ENCODE peak calls at places on chromosome 7, in four cellular contexts. X is lower leg skin, B is brain microvascular endothelial cell, Y is adrenal gland. E is an unnamed sample.

GRCh38 chr7:155798673-155799439 is 13.4 kb downstream of the SHH start:
- DNase-seq in X (no peak), B (no peak), Y (no peak), E (no peak)

GRCh38 chr7:37433166-37433565 is 15.5 kb downstream of the ELMO1 start:
- DNase-seq in X (no peak), B (no peak), Y (no peak), E (no peak)

GRCh38 chr7:7761340-7761973 is 43.0 kb upstream of the RPA3 start:
- DNase-seq in X (no peak), B (no peak), Y (no peak), E (no peak)

GRCh38 chr7:30751257-30751650 is 681 bp upstream of the INMT start:
- DNase-seq in X (no peak), B (no peak), Y (no peak), E (no peak)

GRCh38 chr7:100441641-100442535 is 5.6 kb upstream of the PPP1R35 start:
- DNase-seq in X (no peak), B (no peak), Y (no peak), E (no peak)

GRCh38 chr7:26087321-26088091 is 64.5 kb upstream of the NFE2L3 start:
- DNase-seq in X (no peak), B (no peak), Y (no peak), E (no peak)

GRCh38 chr7:80520199-80520598 is 8.3 kb upstream of the GNAT3 start:
- DNase-seq in X (no peak), B (no peak), Y (no peak), E (no peak)

GRCh38 chr7:100472121-100472851 is 6.7 kb downstream of the TSC22D4 start:
- DNase-seq in X (no peak), B (no peak), Y (no peak), E (no peak)

GRCh38 chr7:30844483-30844874 is 67.2 kb upstream of the AQP1 start:
- DNase-seq in X (no peak), B (no peak), Y (no peak), E (no peak)

GRCh38 chr7:50207682-50208255 is 96.7 kb upstream of the IKZF1 start:
- DNase-seq in X (no peak), B (no peak), Y (no peak), E (peak)

GRCh38 chr7:92639213-92639896 is 49.2 kb upstream of the FAM133B start:
- DNase-seq in X (no peak), B (no peak), Y (no peak), E (no peak)

GRCh38 chr7:16046045-16046444 is 359.6 kb upstream of the MEOX2 start:
- DNase-seq in X (no peak), B (no peak), Y (no peak), E (no peak)

GRCh38 chr7:26857534-26858228 is 6.7 kb downstream of the SKAP2 start:
- DNase-seq in X (no peak), B (no peak), Y (peak), E (no peak)

GRCh38 chr7:117313582-117313981 is 9.3 kb downstream of the WNT2 start:
- DNase-seq in X (no peak), B (no peak), Y (no peak), E (no peak)

GRCh38 chr7:101222275-101222830 is 4.4 kb downstream of the ZNHIT1 start:
- DNase-seq in X (no peak), B (no peak), Y (no peak), E (no peak)

GRCh38 chr7:2862831-2863361 is 18.8 kb upstream of the GNA12 start:
- DNase-seq in X (no peak), B (peak), Y (peak), E (no peak)

GRCh38 chr7:71131256-71131752 is 640 bp upstream of the GALNT17 start:
- DNase-seq in X (no peak), B (peak), Y (peak), E (peak)

GRCh38 chr7:157688439-157689268 is 351.9 kb downstream of the DNAJB6 start:
- DNase-seq in X (no peak), B (no peak), Y (peak), E (no peak)

GRCh38 chr7:92976931-92977330 is 140.6 kb upstream of the CDK6 start:
- DNase-seq in X (no peak), B (no peak), Y (no peak), E (no peak)

GRCh38 chr7:138979226-138979979 is 1.8 kb downstream of the KIAA1549 start:
- DNase-seq in X (no peak), B (no peak), Y (no peak), E (no peak)

GRCh38 chr7:102215281-102215680 is 71.4 kb upstream of the SH2B2 start:
- DNase-seq in X (no peak), B (no peak), Y (no peak), E (no peak)

GRCh38 chr7:123209786-123210185 is 10.0 kb upstream of the SLC13A1 start:
- DNase-seq in X (no peak), B (peak), Y (peak), E (no peak)

GRCh38 chr7:100003711-100004661 is 11.4 kb upstream of the ZKSCAN1 start:
- DNase-seq in X (no peak), B (no peak), Y (no peak), E (no peak)

GRCh38 chr7:18499407-18500197 is 4.1 kb downstream of the HDAC9 start:
- DNase-seq in X (no peak), B (no peak), Y (no peak), E (no peak)

GRCh38 chr7:136045992-136046391 is 68.8 kb upstream of the MTPN start:
- DNase-seq in X (no peak), B (no peak), Y (peak), E (no peak)

GRCh38 chr7:8035190-8035589 is 66.6 kb downstream of the GLCCI1 start:
- DNase-seq in X (no peak), B (no peak), Y (no peak), E (no peak)

GRCh38 chr7:142120474-142121000 is 9.0 kb downstream of the MGAM2 start:
- DNase-seq in X (no peak), B (no peak), Y (no peak), E (no peak)

GRCh38 chr7:134448359-134449229 is 10.3 kb downstream of the AKR1B1 start:
- DNase-seq in X (no peak), B (peak), Y (peak), E (no peak)

GRCh38 chr7:156487811-156488523 is 152.6 kb upstream of the RNF32 start:
- DNase-seq in X (no peak), B (no peak), Y (no peak), E (no peak)

GRCh38 chr7:50793947-50794570 is 11.4 kb upstream of the GRB10 start:
- DNase-seq in X (no peak), B (no peak), Y (no peak), E (no peak)

GRCh38 chr7:50389961-50390360 is 60.2 kb downstream of the FIGNL1 start:
- DNase-seq in X (no peak), B (no peak), Y (no peak), E (no peak)

GRCh38 chr7:79778786-79779382 is 325.4 kb upstream of the MAGI2 start:
- DNase-seq in X (no peak), B (peak), Y (no peak), E (no peak)

GRCh38 chr7:29397398-29397797 is 166.2 kb upstream of the PRR15 start:
- DNase-seq in X (no peak), B (no peak), Y (no peak), E (no peak)

GRCh38 chr7:144391823-144392255 is 11.7 kb downstream of the NOBOX start:
- DNase-seq in X (no peak), B (peak), Y (no peak), E (no peak)

GRCh38 chr7:36155811-36156361 is 2.8 kb downstream of the EEPD1 start:
- DNase-seq in X (peak), B (no peak), Y (peak), E (peak)
- H3K4me3 ChIP-seq in X (no peak), B (no peak), Y (no peak), E (peak)

GRCh38 chr7:132402096-132402495 is 174.2 kb downstream of the PLXNA4 start:
- DNase-seq in X (no peak), B (no peak), Y (no peak), E (no peak)
- H3K4me3 ChIP-seq in X (no peak), B (no peak), Y (no peak), E (peak)

DNA sequence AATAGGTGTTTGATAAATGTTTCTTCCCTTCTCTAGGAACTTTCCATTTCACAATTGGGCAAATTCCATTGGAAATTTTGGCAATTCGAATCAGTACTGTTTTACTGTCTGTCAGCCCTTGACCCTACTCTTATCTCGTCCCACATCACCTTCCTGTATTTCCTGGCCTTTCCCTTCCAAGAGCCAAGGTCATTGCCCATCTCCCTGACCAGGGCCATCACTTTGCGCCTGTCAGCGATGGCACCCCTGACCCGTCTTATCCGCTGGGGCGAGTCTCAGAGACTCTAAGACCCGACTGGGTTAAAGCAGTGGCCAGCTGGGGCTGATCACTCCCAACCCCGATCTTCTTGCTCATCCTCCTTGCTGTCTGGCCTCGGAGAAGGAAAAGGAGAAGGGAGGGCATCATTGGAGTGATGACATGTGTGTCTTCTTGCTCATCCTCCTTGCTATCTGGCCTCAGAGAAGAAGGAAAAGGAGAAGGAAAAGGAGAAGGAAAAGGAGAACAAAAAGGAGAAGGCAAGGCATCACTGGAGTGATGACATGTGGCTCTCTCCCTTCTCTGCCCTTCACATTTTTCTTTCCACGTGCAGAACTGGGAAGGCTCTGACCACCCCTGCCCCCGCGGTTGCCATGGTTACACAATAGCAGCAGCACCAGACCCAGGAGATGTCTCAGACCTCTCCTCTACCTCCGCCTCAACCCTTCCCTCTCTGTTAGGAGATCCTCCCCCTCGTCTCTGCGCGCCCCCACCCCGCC is 2.1 kb downstream of the SEMA3D start:
- DNase-seq in X (peak), B (peak), Y (peak), E (no peak)
- H3K4me3 ChIP-seq in X (no peak), B (peak), Y (no peak), E (peak)

DNA sequence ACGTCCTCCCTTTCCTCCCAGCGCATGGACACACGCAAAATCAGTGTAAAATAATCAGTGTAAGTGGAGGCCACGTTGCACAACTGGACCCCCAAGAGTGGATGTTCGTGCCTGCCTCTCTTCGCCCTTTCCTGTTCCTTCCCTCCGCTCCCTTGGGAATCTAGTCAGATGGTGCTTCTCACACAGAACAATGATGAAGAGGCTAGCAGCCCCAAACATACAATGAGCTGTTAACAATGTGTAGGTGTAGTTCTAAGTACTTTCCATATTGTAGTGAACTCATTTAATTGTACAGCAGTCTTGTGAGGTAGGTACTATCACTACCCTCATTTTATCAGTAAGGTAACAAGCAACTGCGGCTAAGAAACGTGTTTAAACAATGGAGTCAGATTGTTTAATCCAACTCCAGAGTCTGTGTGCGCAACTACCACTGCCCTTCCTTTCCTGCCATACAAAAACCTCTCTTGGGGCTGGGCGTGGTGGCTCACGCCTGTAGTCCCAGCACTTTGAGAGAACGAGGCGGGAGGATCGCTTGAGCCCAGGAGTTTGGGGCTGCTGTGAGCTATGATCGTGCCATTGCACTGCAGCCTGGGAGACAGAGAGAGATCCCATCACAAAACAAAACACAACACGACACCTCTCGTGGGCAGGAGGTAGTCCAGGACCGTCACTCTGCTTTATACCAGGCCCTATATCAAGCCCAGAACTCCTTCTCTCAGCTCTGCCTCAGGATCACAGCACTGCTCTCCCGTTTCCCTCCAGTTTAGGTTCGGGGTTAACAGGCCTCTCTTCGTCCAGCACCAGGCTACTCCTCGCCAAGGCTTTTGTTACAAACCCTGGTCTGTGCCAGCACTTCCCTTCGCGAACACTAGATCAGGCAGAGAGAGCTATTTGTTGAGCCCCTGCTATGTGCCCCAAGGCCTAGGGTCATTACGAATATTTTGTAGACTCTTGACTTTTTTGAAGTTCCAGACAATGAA is 1.1 kb downstream of the FKBP9 start:
- DNase-seq in X (no peak), B (peak), Y (peak), E (peak)
- H3K4me3 ChIP-seq in X (peak), B (peak), Y (peak), E (peak)

DNA sequence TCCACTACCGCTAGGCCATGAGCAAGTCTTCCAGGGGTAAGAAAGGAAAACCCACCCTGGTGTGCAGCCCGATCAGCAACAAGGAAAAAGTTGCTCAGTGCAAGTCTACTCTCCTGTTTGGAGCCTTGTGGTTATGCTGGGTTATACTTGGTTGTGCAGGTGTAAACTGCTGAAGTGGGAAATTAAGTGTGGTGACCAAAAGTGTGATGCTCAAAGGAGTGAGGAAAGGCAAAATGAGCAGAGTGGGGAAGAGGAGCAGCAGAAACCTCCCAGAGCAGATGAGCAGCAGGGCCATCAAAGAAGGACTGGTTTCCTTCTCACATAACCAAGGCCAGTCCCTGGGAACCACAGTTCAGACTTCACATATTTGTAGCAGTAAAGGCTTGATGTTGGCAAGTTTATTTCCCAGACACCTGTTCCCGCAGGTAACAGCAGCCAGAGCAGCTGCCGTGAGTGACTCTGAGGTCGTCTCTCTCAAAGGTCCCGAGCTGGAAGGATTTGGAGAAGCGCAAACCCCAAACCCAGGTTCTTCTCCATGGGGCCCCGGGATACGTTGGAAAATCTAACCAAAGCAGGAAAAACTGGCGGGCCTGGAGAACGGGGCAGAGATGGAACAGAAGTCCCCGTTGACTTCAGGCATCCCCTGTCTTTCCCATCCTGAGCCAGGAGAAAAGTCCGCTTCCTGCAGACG is 607 bp upstream of the SMO start:
- DNase-seq in X (no peak), B (no peak), Y (no peak), E (no peak)
- H3K4me3 ChIP-seq in X (peak), B (peak), Y (no peak), E (peak)

DNA sequence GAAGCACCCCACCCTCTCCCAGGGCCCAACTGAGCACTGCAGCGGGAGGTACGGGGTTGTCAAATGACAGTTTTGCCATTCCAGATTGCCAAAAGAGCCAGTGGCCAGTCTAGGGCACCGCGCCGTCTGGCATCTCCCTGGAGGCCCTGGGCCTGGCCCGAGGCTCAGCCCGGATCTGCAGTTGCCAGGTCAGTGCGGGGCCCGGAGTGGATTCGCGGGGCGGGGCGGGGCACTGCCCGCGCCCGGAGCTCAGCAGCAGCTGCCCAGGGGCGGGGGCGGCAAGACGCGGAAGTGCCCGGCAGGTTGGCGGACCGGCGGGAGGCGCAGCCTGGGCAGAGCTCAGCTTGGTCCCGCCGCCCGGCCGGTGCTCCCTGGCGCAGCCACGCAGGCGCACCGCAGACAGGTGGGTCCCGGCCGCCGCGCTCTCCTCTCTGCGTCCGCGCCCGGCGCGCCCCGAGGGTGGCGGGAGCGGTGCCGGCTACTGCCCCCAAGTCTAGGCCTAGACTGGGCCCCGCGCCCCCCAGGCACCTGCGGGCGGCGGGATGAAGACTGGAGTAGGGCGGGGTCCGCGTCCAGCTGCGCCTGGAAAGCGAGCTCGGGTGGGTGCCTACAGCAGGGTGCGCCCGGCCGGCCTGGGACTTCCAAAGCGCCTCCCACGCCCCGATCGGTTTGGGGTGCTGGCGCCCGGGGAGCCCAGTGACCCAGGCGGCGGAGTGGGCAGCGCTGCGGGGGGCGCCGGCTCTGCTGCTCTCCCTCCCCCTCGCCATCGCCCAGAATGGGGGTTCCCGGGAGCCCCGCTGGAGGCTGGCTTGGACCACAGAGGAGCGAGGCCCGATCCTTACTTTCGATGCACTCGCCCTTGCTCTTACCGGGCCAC is at the start of gene IRF5:
- DNase-seq in X (no peak), B (no peak), Y (peak), E (peak)
- H3K4me3 ChIP-seq in X (peak), B (peak), Y (peak), E (peak)

GRCh38 chr7:22860784-22861482 is 38.3 kb upstream of the TOMM7 start:
- DNase-seq in X (no peak), B (peak), Y (no peak), E (no peak)

GRCh38 chr7:22860337-22860736 is 37.7 kb upstream of the TOMM7 start:
- DNase-seq in X (no peak), B (no peak), Y (no peak), E (no peak)

GRCh38 chr7:22859676-22860290 is 37.1 kb upstream of the TOMM7 start:
- DNase-seq in X (no peak), B (peak), Y (no peak), E (no peak)

GRCh38 chr7:22858274-22858639 is 35.6 kb upstream of the TOMM7 start:
- DNase-seq in X (no peak), B (no peak), Y (no peak), E (no peak)

GRCh38 chr7:22858640-22859561 is 36.3 kb upstream of the TOMM7 start:
- DNase-seq in X (no peak), B (peak), Y (no peak), E (no peak)
- H3K4me3 ChIP-seq in X (no peak), B (no peak), Y (no peak), E (no peak)

GRCh38 chr7:151089893-151090730 is 3.8 kb downstream of the AGAP3 start:
- DNase-seq in X (no peak), B (no peak), Y (no peak), E (no peak)
- H3K4me3 ChIP-seq in X (no peak), B (no peak), Y (no peak), E (peak)

GRCh38 chr7:20783716-20784310 is 2.9 kb downstream of the SP8 start:
- DNase-seq in X (no peak), B (no peak), Y (no peak), E (no peak)
- H3K4me3 ChIP-seq in X (peak), B (no peak), Y (no peak), E (peak)

GRCh38 chr7:91263359-91264082 is 712 bp upstream of the FZD1 start:
- DNase-seq in X (peak), B (no peak), Y (peak), E (peak)
- H3K4me3 ChIP-seq in X (peak), B (peak), Y (no peak), E (peak)

E was measured in left ventricle myocardium inferior.